ENCODE peak calls at places on chromosomes 1 and 21, in nine cellular contexts. Y, L, K, I, E, S, J, T and N are unnamed samples.

GRCh38 chr1:41476807-41477361 is 7.6 kb downstream of the EDN2 start:
- DNase-seq in T (no peak), S (no peak), Y (no peak), L (no peak), J (peak; percentile 83), I (peak; percentile 74), K (no peak), E (no peak), N (no peak)

GRCh38 chr1:93708734-93709481 is 27.3 kb upstream of the BCAR3 start:
- DNase-seq in Y (no peak), L (no peak), J (no peak), K (no peak), T (no peak), E (no peak), I (no peak), S (no peak), N (no peak)

GRCh38 chr1:47684964-47685762 is 247.3 kb downstream of the FOXD2 start:
- DNase-seq in J (no peak), Y (no peak), S (no peak), L (no peak), E (no peak), K (no peak), I (no peak), T (no peak), N (no peak)

GRCh38 chr1:15475737-15476314 is at the start of gene CELA2B:
- DNase-seq in K (no peak), I (no peak), Y (no peak), L (no peak), E (no peak), S (no peak), J (no peak), T (no peak), N (peak; percentile 18)

GRCh38 chr1:32933742-32934322 is 30.8 kb downstream of the RNF19B start:
- DNase-seq in S (peak; percentile 52), Y (no peak), L (no peak), J (peak; percentile 86), I (no peak), K (no peak), T (no peak), E (no peak), N (peak; percentile 27)

GRCh38 chr1:88276158-88276557 is 407.9 kb upstream of the PKN2 start:
- DNase-seq in Y (peak; percentile 42), E (no peak), T (no peak), S (no peak), K (no peak), L (peak; percentile 41), I (no peak), J (no peak), N (no peak)

GRCh38 chr1:203644661-203645510 is 18.3 kb downstream of the ATP2B4 start:
- DNase-seq in T (no peak), I (peak; percentile 77), Y (peak; percentile 41), K (no peak), L (peak; percentile 52), S (no peak), E (no peak), J (no peak), N (no peak)

GRCh38 chr21:43021756-43022600 is 47.6 kb downstream of the PKNOX1 start:
- DNase-seq in S (no peak), J (no peak), Y (no peak), K (no peak), E (no peak), T (no peak), L (no peak), I (no peak), N (no peak)

GRCh38 chr1:151612506-151613274 is 840 bp downstream of the SNX27 start:
- DNase-seq in Y (no peak), I (peak; percentile 76), J (no peak), S (no peak), E (no peak), K (no peak), L (no peak), T (peak; percentile 53), N (peak; percentile 40)